ENCODE peak calls at places on chromosomes 2 and 18, in four cellular contexts. O is kidney, W is endodermal cell, C is astrocyte. L is an unnamed sample.

GRCh38 chr2:60868589-60869273 is 12.6 kb upstream of the REL start:
- DNase-seq in O (no peak), W (no peak), C (no peak), L (no peak)

GRCh38 chr2:28412625-28413151 is 20.0 kb downstream of the FOSL2 start:
- DNase-seq in C (no peak), W (no peak), O (no peak), L (no peak)

GRCh38 chr2:172783091-172783898 is 47.6 kb downstream of the RAPGEF4 start:
- DNase-seq in C (peak; percentile 99), W (peak; percentile 54), O (peak; percentile 83), L (peak; percentile 93)

GRCh38 chr18:76932026-76932819 is 109.9 kb downstream of the ZNF236 start:
- DNase-seq in O (no peak), W (no peak), C (peak; percentile 33), L (peak; percentile 96)

GRCh38 chr18:63376493-63377053 is 9.6 kb upstream of the KDSR start:
- DNase-seq in O (no peak), C (no peak), W (no peak), L (peak; percentile 11)

GRCh38 chr2:231245253-231246094 is 47.0 kb downstream of the ARMC9 start:
- DNase-seq in W (no peak), C (no peak), O (no peak), L (no peak)

GRCh38 chr2:96163768-96164429 is 18.7 kb upstream of the DUSP2 start:
- DNase-seq in W (no peak), C (no peak), O (no peak), L (no peak)

GRCh38 chr18:37769846-37770245 is 204.2 kb upstream of the CELF4 start:
- DNase-seq in W (no peak), O (no peak), C (no peak), L (no peak)

GRCh38 chr2:70088508-70089219 is 1.4 kb downstream of the PCBP1 start:
- DNase-seq in O (no peak), C (no peak), W (no peak), L (peak; percentile 45)

GRCh38 chr2:215417400-215417951 is 18.4 kb downstream of the FN1 start:
- DNase-seq in O (no peak), C (no peak), W (no peak), L (no peak)

GRCh38 chr2:36395866-36396265 is 40.3 kb downstream of the CRIM1 start:
- DNase-seq in O (no peak), W (no peak), C (peak; percentile 54), L (no peak)

GRCh38 chr18:2406544-2406943 is 164.8 kb downstream of the METTL4 start:
- DNase-seq in O (no peak), C (peak; percentile 63), W (no peak), L (peak; percentile 85)

GRCh38 chr2:101698419-101699190 is 1.1 kb downstream of the MAP4K4 start:
- DNase-seq in O (no peak), C (peak; percentile 23), W (no peak), L (peak; percentile 36)

GRCh38 chr18:62372156-62372555 is 47.0 kb downstream of the TNFRSF11A start:
- DNase-seq in W (no peak), C (no peak), O (no peak), L (no peak)

GRCh38 chr2:220857371-220857770 is 714.7 kb downstream of the EPHA4 start:
- DNase-seq in O (no peak), C (no peak), W (no peak), L (no peak)

GRCh38 chr2:197997083-197997541 is 192.7 kb downstream of the PLCL1 start:
- DNase-seq in O (no peak), C (no peak), W (no peak), L (no peak)

GRCh38 chr2:77005522-77005921 is 516.7 kb downstream of the LRRTM4 start:
- DNase-seq in C (no peak), W (no peak), O (no peak), L (no peak)

GRCh38 chr18:46629356-46629755 is 27.7 kb downstream of the LOXHD1 start:
- DNase-seq in C (no peak), O (no peak), W (no peak), L (no peak)

GRCh38 chr2:233247744-233248143 is 3.7 kb upstream of the ATG16L1 start:
- DNase-seq in W (no peak), C (peak; percentile 22), O (no peak), L (no peak)

GRCh38 chr2:127103243-127104165 is 3.5 kb downstream of the BIN1 start:
- DNase-seq in O (peak; percentile 65), C (no peak), W (no peak), L (no peak)

GRCh38 chr2:134359367-134360081 is 105.7 kb downstream of the MGAT5 start:
- DNase-seq in O (no peak), C (peak; percentile 25), W (no peak), L (no peak)

DNA sequence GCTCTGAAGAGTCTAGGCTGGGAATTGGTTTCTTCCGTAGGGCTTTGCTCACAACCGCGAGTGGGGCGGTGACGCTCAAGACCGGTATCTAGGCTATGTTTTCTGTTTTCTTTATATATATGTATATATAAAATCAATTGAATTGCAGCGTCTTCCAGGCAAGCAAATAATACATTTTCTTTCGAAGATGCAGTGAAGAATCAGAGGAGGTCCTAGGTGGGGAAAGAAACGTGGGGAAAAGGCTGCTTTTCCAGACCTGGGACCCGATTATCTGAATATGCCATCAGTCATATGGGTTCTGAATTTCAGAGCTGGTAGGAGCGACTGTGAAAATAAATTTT is 714 bp upstream of the SCN9A start:
- DNase-seq in O (no peak), C (no peak), W (no peak), L (no peak)
- H3K9ac ChIP-seq in O (no peak overlapping the region), C (peak overlapping the region; percentile 71), W (no peak overlapping the region), L (peak overlapping the region; percentile 60)

DNA sequence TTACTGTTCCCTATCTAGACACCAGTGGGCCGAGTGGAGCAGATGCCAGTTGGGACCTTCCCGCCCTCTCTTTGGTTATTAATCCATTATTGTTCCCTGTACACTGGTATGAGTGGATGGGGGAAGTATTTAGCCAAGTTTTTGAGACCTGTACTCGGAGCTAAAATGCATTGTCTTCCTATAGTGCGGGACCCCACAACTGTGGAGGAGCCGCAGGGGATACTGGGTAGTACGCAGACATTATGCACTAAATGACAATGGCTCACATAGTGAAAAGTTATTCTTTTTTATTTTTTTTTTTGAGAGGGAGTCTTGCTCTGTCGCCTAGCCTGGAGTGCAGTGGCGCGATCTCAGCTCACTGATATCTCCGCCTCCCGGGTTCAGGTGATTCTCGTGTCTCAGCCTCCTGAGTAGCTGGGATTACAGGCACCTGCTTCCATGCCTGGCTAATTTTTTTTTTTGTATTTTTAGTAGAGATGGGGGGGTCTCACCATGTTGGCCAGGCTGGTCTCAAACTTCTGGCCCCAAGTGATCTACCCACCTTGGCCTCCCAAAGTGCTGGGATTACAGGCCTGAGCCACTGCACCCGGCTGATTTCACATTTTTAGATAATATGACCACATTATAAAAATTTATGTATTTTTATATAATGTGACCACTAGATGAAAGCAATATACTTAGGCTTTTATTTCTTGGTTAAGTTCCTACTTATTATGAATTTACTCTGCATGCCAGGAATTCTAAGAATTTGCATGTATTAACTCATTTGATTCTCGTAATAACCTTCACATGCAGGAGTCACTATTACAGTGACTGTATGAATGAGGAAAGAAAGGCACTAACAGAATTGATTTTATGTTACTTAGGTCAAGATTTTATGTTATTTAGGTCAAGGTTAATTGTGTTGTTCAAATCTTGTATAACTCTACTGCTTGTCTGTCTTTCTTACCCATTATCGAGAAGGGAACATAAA is 25.9 kb upstream of the CASP8 start:
- DNase-seq in W (no peak), O (no peak), C (peak; percentile 23), L (no peak)
- H3K4me3 ChIP-seq in W (no peak overlapping the region), O (peak overlapping the region; percentile 63), C (no peak overlapping the region), L (no peak overlapping the region)

DNA sequence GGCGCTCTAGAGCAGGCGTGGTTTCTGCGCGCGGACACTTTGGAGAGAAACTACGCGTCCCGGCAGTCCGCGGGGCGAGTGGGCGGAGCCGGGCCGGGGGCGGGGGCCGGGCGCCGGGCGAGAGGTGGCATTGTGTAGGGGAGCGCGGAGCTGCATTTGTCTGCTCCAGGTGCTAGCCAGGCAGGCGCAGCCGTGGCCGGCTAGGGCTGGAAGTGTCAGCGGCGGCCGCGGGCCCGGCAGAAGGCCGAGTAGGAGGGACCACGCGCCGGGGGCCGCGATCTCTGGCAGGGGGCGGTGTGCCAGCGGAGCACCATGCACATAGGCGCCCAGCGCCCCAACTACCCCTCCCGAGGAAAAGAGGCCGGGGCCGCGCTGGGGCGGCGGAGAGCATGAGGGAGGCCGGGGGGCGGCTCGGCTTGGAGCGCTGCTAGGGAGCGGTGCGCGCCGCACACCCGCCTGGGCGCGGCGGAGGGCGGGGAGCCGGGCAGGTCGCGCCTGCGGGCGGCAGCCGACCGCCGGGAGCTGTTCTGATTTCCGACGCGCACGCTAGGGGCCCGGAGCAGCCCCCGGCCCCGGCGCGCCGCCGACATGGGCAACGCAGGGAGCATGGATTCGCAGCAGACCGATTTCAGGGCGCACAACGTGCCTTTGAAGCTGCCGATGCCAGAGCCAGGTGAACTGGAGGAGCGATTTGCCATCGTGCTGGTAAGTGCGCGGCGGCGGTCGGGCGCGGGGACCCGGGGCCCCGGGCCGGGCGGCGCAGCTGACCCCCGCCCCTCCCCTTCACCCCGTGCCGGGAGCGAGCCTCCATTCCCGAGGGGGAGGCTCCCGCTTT is at the start of gene FMNL2:
- DNase-seq in O (peak; percentile 92), W (peak; percentile 98), C (peak; percentile 58), L (peak; percentile 72)
- H3K9ac ChIP-seq in O (peak within 1 kb of the TSS; percentile 50), W (peak within 1 kb of the TSS; percentile 63), C (peak within 1 kb of the TSS; percentile 82), L (peak within 1 kb of the TSS; percentile 64)

DNA sequence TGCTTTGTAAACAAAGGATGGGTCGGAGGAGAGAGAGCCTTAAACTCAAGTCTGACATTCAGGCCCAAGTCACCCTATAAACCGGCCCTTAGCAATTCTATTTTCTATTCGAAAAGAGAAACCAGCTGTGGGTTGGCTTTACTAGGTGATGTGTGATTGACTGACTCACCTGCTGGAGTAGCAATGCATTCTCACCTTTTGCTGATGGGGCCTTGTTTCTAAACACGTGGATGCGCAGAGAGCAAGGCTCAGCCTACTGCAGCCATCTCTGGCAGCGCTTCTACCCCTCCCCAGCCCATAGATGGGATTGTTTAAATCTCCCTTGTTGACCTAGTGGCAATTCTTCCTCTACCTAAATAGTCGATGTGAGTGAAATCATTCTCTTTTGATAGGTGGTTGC is 138.5 kb downstream of the MEIS1 start:
- DNase-seq in W (peak; percentile 84), C (no peak), O (no peak), L (no peak)
- H3K4me3 ChIP-seq in W (no peak overlapping the region), C (no peak overlapping the region), O (no peak overlapping the region), L (no peak overlapping the region)